ENCODE peak calls at places on chromosome 21, in six cellular contexts. S, F, W, J, P and H are unnamed samples.

GRCh38 chr21:36125513-36126121 is 9.3 kb upstream of the CBR3 start:
- DNase-seq in S (peak), F (peak), W (peak), J (no peak), P (peak), H (no peak)

GRCh38 chr21:22468893-22469292 is 1470.7 kb downstream of the NCAM2 start:
- DNase-seq in S (no peak), F (no peak), W (no peak), J (no peak), P (no peak), H (no peak)

GRCh38 chr21:39536835-39537234 is 75.9 kb upstream of the B3GALT5 start:
- DNase-seq in S (no peak), F (no peak), W (no peak), J (no peak), P (no peak), H (no peak)

GRCh38 chr21:32134441-32135159 is 144.2 kb downstream of the MIS18A start:
- DNase-seq in S (peak), F (no peak), W (no peak), J (no peak), P (no peak), H (peak)

GRCh38 chr21:43712268-43712942 is 6.5 kb upstream of the PDXK start:
- DNase-seq in S (peak), F (peak), W (peak), J (no peak), P (peak), H (peak)

GRCh38 chr21:35840197-35840799 is 220.0 kb downstream of the SETD4 start:
- DNase-seq in S (peak), F (peak), W (peak), J (peak), P (peak), H (no peak)

GRCh38 chr21:32772281-32773047 is 909 bp upstream of the PAXBP1 start:
- DNase-seq in S (no peak), F (peak), W (peak), J (peak), P (peak), H (no peak)

GRCh38 chr21:16330340-16331319 is 600.8 kb downstream of the USP25 start:
- DNase-seq in S (no peak), F (peak), W (peak), J (peak), P (peak), H (no peak)

GRCh38 chr21:16194851-16195251 is 465.1 kb downstream of the USP25 start:
- DNase-seq in S (no peak), F (peak), W (peak), J (no peak), P (peak), H (no peak)

GRCh38 chr21:18522181-18522771 is 118.7 kb upstream of the TMPRSS15 start:
- DNase-seq in S (no peak), F (no peak), W (peak), J (no peak), P (peak), H (no peak)

GRCh38 chr21:42550817-42551216 is 37.2 kb downstream of the SLC37A1 start:
- DNase-seq in S (no peak), F (no peak), W (no peak), J (no peak), P (no peak), H (no peak)

GRCh38 chr21:37266515-37267221 is 466 bp downstream of the VPS26C start:
- DNase-seq in S (no peak), F (peak), W (peak), J (peak), P (peak), H (no peak)

GRCh38 chr21:14741237-14741636 is 195.1 kb upstream of the SAMSN1 start:
- DNase-seq in S (no peak), F (no peak), W (no peak), J (no peak), P (no peak), H (no peak)

GRCh38 chr21:32990666-32991065 is 35.1 kb upstream of the OLIG2 start:
- DNase-seq in S (no peak), F (no peak), W (no peak), J (no peak), P (no peak), H (no peak)

GRCh38 chr21:15722591-15723324 is 7.0 kb upstream of the USP25 start:
- DNase-seq in S (peak), F (no peak), W (no peak), J (no peak), P (no peak), H (peak)

GRCh38 chr21:39149008-39149407 is 34.2 kb downstream of the PSMG1 start:
- DNase-seq in S (no peak), F (no peak), W (no peak), J (no peak), P (no peak), H (no peak)

GRCh38 chr21:41059871-41060270 is 108.1 kb upstream of the BACE2 start:
- DNase-seq in S (no peak), F (no peak), W (peak), J (no peak), P (no peak), H (no peak)

GRCh38 chr21:32757804-32758203 is 13.8 kb downstream of the PAXBP1 start:
- DNase-seq in S (no peak), F (no peak), W (no peak), J (no peak), P (no peak), H (no peak)

GRCh38 chr21:41894922-41895557 is 15.9 kb upstream of the PRDM15 start:
- DNase-seq in S (no peak), F (no peak), W (peak), J (no peak), P (peak), H (no peak)

GRCh38 chr21:17658931-17659330 is 46.2 kb upstream of the BTG3 start:
- DNase-seq in S (no peak), F (no peak), W (no peak), J (no peak), P (no peak), H (no peak)

GRCh38 chr21:42567181-42567560 is 53.5 kb downstream of the SLC37A1 start:
- DNase-seq in S (no peak), F (no peak), W (no peak), J (no peak), P (no peak), H (no peak)

GRCh38 chr21:15430023-15430422 is 299.8 kb upstream of the USP25 start:
- DNase-seq in S (no peak), F (peak), W (peak), J (no peak), P (no peak), H (no peak)

GRCh38 chr21:34545079-34545884 is 33.3 kb upstream of the KCNE1 start:
- DNase-seq in S (peak), F (peak), W (peak), J (no peak), P (peak), H (no peak)
- H3K9ac ChIP-seq in S (no peak), F (peak), W (peak), J (no peak), P (peak), H (no peak)

DNA sequence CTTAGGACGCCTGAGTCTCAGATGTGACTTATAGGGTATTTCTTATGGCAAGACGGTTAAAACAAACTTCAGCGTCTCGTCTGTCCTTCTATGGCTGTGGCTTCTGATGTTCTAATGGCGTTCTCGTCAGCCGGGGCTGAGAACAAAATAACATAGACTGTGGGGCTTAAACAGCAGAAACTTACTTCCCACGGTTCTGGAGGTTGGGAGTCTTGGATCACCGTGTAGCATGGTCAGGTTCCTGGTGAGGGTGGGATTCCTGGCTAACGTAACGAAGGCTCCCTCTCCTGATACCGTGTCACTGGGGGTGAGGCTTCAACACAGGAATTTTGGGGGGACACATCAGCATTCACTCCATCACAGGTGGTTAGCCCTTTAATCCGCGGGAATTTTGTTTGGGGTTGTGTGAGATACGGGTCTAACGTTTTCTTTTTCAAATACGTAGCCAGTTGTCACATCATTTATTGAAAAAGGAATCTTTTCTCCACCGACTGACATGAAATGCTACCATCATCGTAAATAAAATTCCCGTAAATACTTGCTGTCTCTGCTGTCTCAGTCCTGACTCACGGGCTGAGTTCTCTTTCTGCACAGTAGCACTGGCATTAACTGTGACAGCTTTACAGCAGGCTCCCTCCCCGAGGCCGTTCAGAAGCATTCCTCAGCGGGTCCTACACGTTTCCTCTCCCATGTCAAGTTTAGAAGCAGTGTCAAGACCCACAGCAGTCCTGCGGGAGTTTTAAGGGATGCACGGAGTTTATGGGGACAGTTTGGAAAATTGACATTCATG is 8.1 kb upstream of the POFUT2 start:
- DNase-seq in S (peak), F (peak), W (peak), J (no peak), P (peak), H (no peak)
- H3K9ac ChIP-seq in S (no peak), F (peak), W (peak), J (no peak), P (peak), H (no peak)

GRCh38 chr21:44926364-44927101 is 5.8 kb upstream of the ITGB2 start:
- DNase-seq in S (peak), F (peak), W (peak), J (no peak), P (no peak), H (no peak)

GRCh38 chr21:44927259-44927586 is 6.5 kb upstream of the ITGB2 start:
- DNase-seq in S (no peak), F (no peak), W (no peak), J (no peak), P (no peak), H (no peak)

GRCh38 chr21:44925027-44925755 is 4.5 kb upstream of the ITGB2 start:
- DNase-seq in S (no peak), F (peak), W (peak), J (no peak), P (peak), H (no peak)

GRCh38 chr21:44923481-44924084 is 2.9 kb upstream of the ITGB2 start:
- DNase-seq in S (no peak), F (no peak), W (no peak), J (no peak), P (no peak), H (no peak)

GRCh38 chr21:44924611-44925010 is 3.9 kb upstream of the ITGB2 start:
- DNase-seq in S (peak), F (no peak), W (no peak), J (no peak), P (no peak), H (no peak)
- H3K9ac ChIP-seq in S (no peak), F (no peak), W (no peak), J (no peak), P (no peak), H (no peak)

DNA sequence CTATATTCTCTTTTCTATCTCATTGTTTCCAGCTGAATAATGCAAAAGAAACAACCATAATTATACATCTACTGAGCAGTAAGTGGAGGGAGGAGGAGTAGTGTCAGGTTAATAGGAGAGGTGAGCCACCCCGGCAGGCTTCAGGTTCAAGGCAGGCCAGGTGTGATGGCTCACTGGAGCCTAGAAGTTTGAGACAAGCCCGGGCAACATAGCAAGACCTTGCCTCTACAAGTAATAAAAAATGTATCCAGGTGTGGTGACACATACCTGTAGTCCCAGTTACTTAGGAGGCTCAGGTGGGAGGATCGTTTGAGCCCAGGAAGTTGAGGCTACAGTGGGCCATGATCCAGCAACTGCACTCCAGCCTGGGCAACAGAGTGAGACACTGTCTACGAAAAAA is 1.9 kb upstream of the DIP2A start:
- DNase-seq in S (no peak), F (no peak), W (no peak), J (no peak), P (no peak), H (no peak)
- H3K9ac ChIP-seq in S (no peak), F (no peak), W (no peak), J (no peak), P (no peak), H (no peak)

DNA sequence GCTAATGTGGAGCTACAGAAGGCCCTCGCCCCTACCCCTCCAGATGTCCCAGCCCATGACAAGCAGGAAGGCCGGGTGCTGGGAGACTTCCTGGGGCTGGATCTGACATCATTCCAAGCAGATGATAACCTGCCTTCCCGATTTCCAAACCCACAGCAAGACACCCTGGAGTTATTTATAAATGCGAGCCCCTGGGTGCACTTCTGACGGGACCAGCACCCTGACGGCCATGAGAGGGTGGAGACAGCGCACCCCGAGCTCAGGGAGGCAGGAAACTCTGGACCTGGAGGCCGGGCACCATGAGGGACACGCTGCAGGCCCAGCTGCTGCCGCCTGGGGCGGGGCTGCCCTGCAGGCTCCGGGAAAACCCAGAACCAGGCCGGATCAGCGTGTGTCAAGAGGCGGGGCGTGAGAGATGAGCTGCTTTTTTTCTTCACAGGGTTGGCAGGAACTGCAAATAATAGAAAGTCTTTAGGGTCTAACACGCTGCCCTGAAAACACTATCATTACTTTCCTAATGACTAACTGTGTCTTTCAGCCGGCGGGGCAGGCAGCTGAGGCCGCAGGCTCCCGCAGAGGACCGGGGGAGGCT is 2.5 kb upstream of the PCBP3 start:
- DNase-seq in S (peak), F (peak), W (peak), J (no peak), P (peak), H (peak)
- H3K9ac ChIP-seq in S (no peak), F (no peak), W (no peak), J (no peak), P (peak), H (no peak)